ENCODE peak calls at places on chromosomes 5 and 9, in six cellular contexts. One of them, this sample, is unnamed.
A peak's percentile ranks its signal among the peaks of the same experiment; 100 is the strongest.

GRCh38 chr5:123358304-123358703 is 64.9 kb downstream of the CEP120 start:
- DNase-seq in left ventricle myocardium inferior: no peak
- DNase-seq in tibial nerve: no peak
- DNase-seq in psoas muscle: no peak
- DNase-seq in right cardiac atrium: no peak
- DNase-seq in mammary epithelial cell: no peak
- DNase-seq in this sample: no peak

GRCh38 chr9:134301387-134302129 is 24.7 kb upstream of the RXRA start:
- DNase-seq in right cardiac atrium: peak; percentile 45
- DNase-seq in tibial nerve: no peak
- DNase-seq in left ventricle myocardium inferior: peak; percentile 13
- DNase-seq in mammary epithelial cell: peak; percentile 80
- DNase-seq in psoas muscle: peak; percentile 4
- DNase-seq in this sample: no peak

GRCh38 chr5:16160706-16161105 is 18.9 kb downstream of the MARCHF11 start:
- DNase-seq in tibial nerve: no peak
- DNase-seq in right cardiac atrium: no peak
- DNase-seq in psoas muscle: no peak
- DNase-seq in mammary epithelial cell: peak; percentile 41
- DNase-seq in left ventricle myocardium inferior: no peak
- DNase-seq in this sample: no peak

GRCh38 chr5:43421450-43422133 is 9.4 kb upstream of the CCL28 start:
- DNase-seq in left ventricle myocardium inferior: no peak
- DNase-seq in tibial nerve: no peak
- DNase-seq in mammary epithelial cell: no peak
- DNase-seq in right cardiac atrium: no peak
- DNase-seq in psoas muscle: no peak
- DNase-seq in this sample: no peak

GRCh38 chr5:14577964-14578363 is 3.6 kb upstream of the OTULINL start:
- DNase-seq in tibial nerve: no peak
- DNase-seq in left ventricle myocardium inferior: no peak
- DNase-seq in mammary epithelial cell: no peak
- DNase-seq in psoas muscle: no peak
- DNase-seq in right cardiac atrium: no peak
- DNase-seq in this sample: no peak

GRCh38 chr5:142922223-142922952 is 152.2 kb downstream of the ARHGAP26 start:
- DNase-seq in tibial nerve: no peak
- DNase-seq in mammary epithelial cell: no peak
- DNase-seq in right cardiac atrium: no peak
- DNase-seq in left ventricle myocardium inferior: no peak
- DNase-seq in psoas muscle: no peak
- DNase-seq in this sample: no peak

GRCh38 chr9:97812247-97812543 is 40.8 kb upstream of the FOXE1 start:
- DNase-seq in left ventricle myocardium inferior: no peak
- DNase-seq in mammary epithelial cell: no peak
- DNase-seq in right cardiac atrium: no peak
- DNase-seq in tibial nerve: no peak
- DNase-seq in psoas muscle: no peak
- DNase-seq in this sample: no peak

GRCh38 chr5:128630078-128630575 is 92.1 kb upstream of the FBN2 start:
- DNase-seq in psoas muscle: no peak
- DNase-seq in mammary epithelial cell: no peak
- DNase-seq in tibial nerve: no peak
- DNase-seq in right cardiac atrium: no peak
- DNase-seq in left ventricle myocardium inferior: no peak
- DNase-seq in this sample: no peak

GRCh38 chr5:132446621-132447020 is 44.0 kb downstream of the IRF1 start:
- DNase-seq in tibial nerve: peak; percentile 89
- DNase-seq in right cardiac atrium: peak; percentile 93
- DNase-seq in mammary epithelial cell: no peak
- DNase-seq in psoas muscle: peak; percentile 77
- DNase-seq in left ventricle myocardium inferior: peak; percentile 76
- DNase-seq in this sample: no peak

GRCh38 chr9:35488566-35489312 is 1.2 kb upstream of the RUSC2 start:
- DNase-seq in mammary epithelial cell: no peak
- DNase-seq in left ventricle myocardium inferior: no peak
- DNase-seq in tibial nerve: no peak
- DNase-seq in psoas muscle: no peak
- DNase-seq in right cardiac atrium: no peak
- DNase-seq in this sample: no peak

GRCh38 chr5:179297026-179297425 is 48.2 kb downstream of the ADAMTS2 start:
- DNase-seq in mammary epithelial cell: no peak
- DNase-seq in right cardiac atrium: peak; percentile 26
- DNase-seq in left ventricle myocardium inferior: no peak
- DNase-seq in psoas muscle: no peak
- DNase-seq in tibial nerve: no peak
- DNase-seq in this sample: no peak
- H3K4me1 ChIP-seq in mammary epithelial cell: no peaks in the 10 kb centered on the region
- H3K4me1 ChIP-seq in right cardiac atrium: no peaks in the 10 kb centered on the region
- H3K4me1 ChIP-seq in left ventricle myocardium inferior: peaks cover 11% of the 10 kb centered on the region
- H3K4me1 ChIP-seq in psoas muscle: no peaks in the 10 kb centered on the region
- H3K4me1 ChIP-seq in tibial nerve: peaks cover 37% of the 10 kb centered on the region
- H3K4me1 ChIP-seq in this sample: peaks cover 7% of the 10 kb centered on the region

GRCh38 chr5:171313481-171314206 is 4.6 kb downstream of the TLX3 start:
- DNase-seq in mammary epithelial cell: no peak
- DNase-seq in psoas muscle: no peak
- DNase-seq in right cardiac atrium: no peak
- DNase-seq in left ventricle myocardium inferior: no peak
- DNase-seq in tibial nerve: no peak
- DNase-seq in this sample: no peak
- H3K4me1 ChIP-seq in mammary epithelial cell: peaks cover 4% of the 10 kb centered on the region
- H3K4me1 ChIP-seq in psoas muscle: peaks cover 37% of the 10 kb centered on the region
- H3K4me1 ChIP-seq in right cardiac atrium: peaks cover 3% of the 10 kb centered on the region
- H3K4me1 ChIP-seq in left ventricle myocardium inferior: peaks cover 66% of the 10 kb centered on the region
- H3K4me1 ChIP-seq in tibial nerve: peaks cover 86% of the 10 kb centered on the region
- H3K4me1 ChIP-seq in this sample: peaks cover 9% of the 10 kb centered on the region

DNA sequence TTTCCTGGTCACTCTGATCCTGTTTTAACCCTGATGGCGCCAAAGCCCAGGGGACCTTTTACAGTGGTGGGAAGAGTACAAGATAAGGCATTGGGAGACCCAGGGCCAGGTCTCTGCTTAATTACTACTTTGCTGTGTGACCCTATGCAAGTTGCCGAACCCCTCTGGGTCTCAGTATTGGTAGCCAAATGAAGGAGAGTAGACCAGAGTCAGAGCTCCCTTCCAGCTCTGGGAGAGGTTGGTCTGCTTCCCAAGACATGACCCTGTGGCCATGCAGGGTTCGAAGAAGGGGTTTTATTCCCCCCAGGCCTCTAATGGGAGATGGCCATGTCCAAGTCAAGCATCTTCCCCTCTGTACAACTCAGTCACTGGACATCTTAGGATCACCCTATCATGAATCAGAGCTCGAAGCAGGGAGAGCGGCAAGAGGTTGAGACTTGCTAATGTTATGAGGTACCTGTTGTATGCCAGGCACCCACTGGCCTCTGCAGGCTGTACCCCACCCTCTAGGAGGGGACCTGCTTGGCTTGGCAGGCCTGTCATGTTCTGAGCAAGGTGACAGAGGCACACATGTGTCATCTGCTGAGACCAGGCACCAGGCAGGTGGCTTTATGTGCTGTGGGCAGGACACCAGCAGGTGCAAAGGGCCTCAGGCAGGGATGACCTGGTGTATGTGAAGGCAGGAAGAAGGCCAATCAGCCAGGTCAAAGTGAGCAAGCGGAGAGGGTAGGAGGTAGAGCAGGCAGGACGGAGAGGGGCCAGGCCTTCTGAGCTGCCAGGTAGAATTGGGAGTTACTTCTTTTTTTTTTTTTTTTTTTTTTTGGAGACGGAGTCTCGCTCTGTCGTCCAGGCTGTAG is 60.5 kb upstream of the RPL26L1 start:
- DNase-seq in psoas muscle: no peak
- DNase-seq in tibial nerve: no peak
- DNase-seq in left ventricle myocardium inferior: no peak
- DNase-seq in mammary epithelial cell: no peak
- DNase-seq in right cardiac atrium: peak; percentile 27
- DNase-seq in this sample: no peak
- H3K4me1 ChIP-seq in psoas muscle: peaks cover 64% of the 10 kb centered on the region
- H3K4me1 ChIP-seq in tibial nerve: peaks cover 59% of the 10 kb centered on the region
- H3K4me1 ChIP-seq in left ventricle myocardium inferior: peaks cover 70% of the 10 kb centered on the region
- H3K4me1 ChIP-seq in mammary epithelial cell: peaks cover 12% of the 10 kb centered on the region
- H3K4me1 ChIP-seq in right cardiac atrium: peaks cover 16% of the 10 kb centered on the region
- H3K4me1 ChIP-seq in this sample: peaks cover 51% of the 10 kb centered on the region

GRCh38 chr5:172861461-172861860 is 27.4 kb downstream of the ERGIC1 start:
- DNase-seq in right cardiac atrium: no peak
- DNase-seq in psoas muscle: no peak
- DNase-seq in mammary epithelial cell: no peak
- DNase-seq in left ventricle myocardium inferior: no peak
- DNase-seq in tibial nerve: no peak
- DNase-seq in this sample: no peak

GRCh38 chr5:172860520-172861443 is 26.7 kb downstream of the ERGIC1 start:
- DNase-seq in psoas muscle: peak; percentile 91
- DNase-seq in left ventricle myocardium inferior: peak; percentile 90
- DNase-seq in mammary epithelial cell: peak; percentile 77
- DNase-seq in tibial nerve: peak; percentile 92
- DNase-seq in right cardiac atrium: peak; percentile 97
- DNase-seq in this sample: peak; percentile 65

GRCh38 chr5:172858511-172858989 is 24.5 kb downstream of the ERGIC1 start:
- DNase-seq in mammary epithelial cell: no peak
- DNase-seq in right cardiac atrium: peak; percentile 67
- DNase-seq in left ventricle myocardium inferior: no peak
- DNase-seq in tibial nerve: no peak
- DNase-seq in psoas muscle: peak; percentile 39
- DNase-seq in this sample: no peak

GRCh38 chr5:172858990-172859811 is 25.1 kb downstream of the ERGIC1 start:
- DNase-seq in left ventricle myocardium inferior: peak; percentile 87
- DNase-seq in mammary epithelial cell: no peak
- DNase-seq in tibial nerve: peak; percentile 69
- DNase-seq in psoas muscle: peak; percentile 85
- DNase-seq in right cardiac atrium: peak; percentile 95
- DNase-seq in this sample: peak; percentile 96

DNA sequence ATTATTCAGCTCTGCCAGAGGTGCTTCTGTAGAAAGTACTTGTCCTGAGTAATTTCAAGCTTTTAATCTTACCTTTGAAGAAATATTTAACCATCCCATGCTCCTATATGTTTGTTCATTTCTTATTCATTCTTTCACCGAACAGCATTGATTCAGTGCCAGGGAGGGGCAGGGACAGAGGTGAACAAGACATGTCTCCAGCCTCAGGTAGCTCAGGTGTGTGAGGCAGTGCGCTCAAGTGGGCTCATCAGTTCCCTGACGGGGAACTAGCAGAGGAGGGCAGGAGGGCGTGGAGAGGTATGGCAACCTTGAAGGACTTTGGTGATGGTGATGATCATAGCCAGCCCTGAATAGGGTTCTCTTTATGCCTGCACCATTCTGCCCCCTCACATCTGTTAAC is 25.9 kb downstream of the ERGIC1 start:
- DNase-seq in right cardiac atrium: no peak
- DNase-seq in mammary epithelial cell: peak; percentile 26
- DNase-seq in left ventricle myocardium inferior: no peak
- DNase-seq in tibial nerve: no peak
- DNase-seq in psoas muscle: no peak
- DNase-seq in this sample: no peak
- H3K4me1 ChIP-seq in right cardiac atrium: peaks cover 33% of the 10 kb centered on the region
- H3K4me1 ChIP-seq in mammary epithelial cell: peaks cover 41% of the 10 kb centered on the region
- H3K4me1 ChIP-seq in left ventricle myocardium inferior: peaks cover 89% of the 10 kb centered on the region
- H3K4me1 ChIP-seq in tibial nerve: peaks cover 79% of the 10 kb centered on the region
- H3K4me1 ChIP-seq in psoas muscle: peaks cover 80% of the 10 kb centered on the region
- H3K4me1 ChIP-seq in this sample: peaks cover 61% of the 10 kb centered on the region

GRCh38 chr5:51389582-51390463 is 6.6 kb downstream of the ISL1 start:
- DNase-seq in psoas muscle: no peak
- DNase-seq in mammary epithelial cell: no peak
- DNase-seq in left ventricle myocardium inferior: no peak
- DNase-seq in right cardiac atrium: no peak
- DNase-seq in tibial nerve: no peak
- DNase-seq in this sample: no peak
- H3K4me1 ChIP-seq in psoas muscle: no peaks in the 10 kb centered on the region
- H3K4me1 ChIP-seq in mammary epithelial cell: peaks cover 13% of the 10 kb centered on the region
- H3K4me1 ChIP-seq in left ventricle myocardium inferior: peaks cover 20% of the 10 kb centered on the region
- H3K4me1 ChIP-seq in right cardiac atrium: no peaks in the 10 kb centered on the region
- H3K4me1 ChIP-seq in tibial nerve: peaks cover 34% of the 10 kb centered on the region
- H3K4me1 ChIP-seq in this sample: no peaks in the 10 kb centered on the region